ENCODE peak calls at places on chromosomes 11 and 22, in six cellular contexts. L is T1000, Y is amniotic epithelial cell, T is NCI-H1436, G is AG08396, R is left ventricle myocardium superior. F is an unnamed sample.

GRCh38 chr22:44526431-44527115 is 28.5 kb upstream of the RTL6 start:
- DNase-seq in Y (no peak), G (no peak), T (peak), L (no peak), R (no peak), F (no peak)

GRCh38 chr11:36375348-36376314 is 79.5 kb downstream of the PRR5L start:
- DNase-seq in R (no peak), L (no peak), Y (no peak), G (no peak), T (no peak), F (no peak)

GRCh38 chr11:31240340-31240904 is 129.1 kb downstream of the DCDC1 start:
- DNase-seq in R (no peak), Y (peak), L (peak), T (peak), G (no peak), F (no peak)

GRCh38 chr11:27313157-27313821 is 49.7 kb downstream of the CCDC34 start:
- DNase-seq in G (no peak), R (no peak), Y (no peak), L (no peak), T (no peak), F (no peak)

GRCh38 chr11:118438314-118438931 is 2.1 kb downstream of the KMT2A start:
- DNase-seq in T (peak), R (no peak), L (no peak), G (peak), Y (peak), F (peak)

GRCh38 chr11:17739945-17740338 is 5.4 kb downstream of the KCNC1 start:
- DNase-seq in G (no peak), L (no peak), Y (no peak), R (no peak), T (no peak), F (peak)

GRCh38 chr11:107606122-107606521 is 15.2 kb downstream of the ELMOD1 start:
- DNase-seq in Y (no peak), R (no peak), L (no peak), T (no peak), G (no peak), F (no peak)

GRCh38 chr22:49052023-49052538 is 775.6 kb downstream of the BRD1 start:
- DNase-seq in R (no peak), G (no peak), T (peak), Y (no peak), L (no peak), F (peak)

GRCh38 chr22:38882480-38882879 is 10.5 kb upstream of the CBX6 start:
- DNase-seq in G (peak), R (peak), Y (peak), L (no peak), T (no peak), F (no peak)

GRCh38 chr11:92886243-92886905 is 83.1 kb upstream of the MTNR1B start:
- DNase-seq in T (peak), Y (peak), L (no peak), R (no peak), G (peak), F (no peak)

GRCh38 chr11:45885274-45885920 is at the start of gene MAPK8IP1:
- DNase-seq in Y (no peak), L (no peak), R (peak), T (peak), G (peak), F (no peak)

F was measured in suprapubic skin.